ENCODE peak calls at places on chromosomes 1 and 21, in six cellular contexts. One of them, this sample, is unnamed.

GRCh38 chr1:100628631-100629081 is 90.7 kb downstream of the GPR88 start:
- DNase-seq in A549: no peak
- DNase-seq in tibial artery: no peak
- DNase-seq in heart left ventricle: no peak
- DNase-seq in Panc1: no peak
- DNase-seq in H1: no peak
- DNase-seq in this sample: no peak

GRCh38 chr1:96746440-96747223 is 25.0 kb downstream of the PTBP2 start:
- DNase-seq in A549: no peak
- DNase-seq in tibial artery: no peak
- DNase-seq in heart left ventricle: no peak
- DNase-seq in Panc1: no peak
- DNase-seq in H1: no peak
- DNase-seq in this sample: no peak

GRCh38 chr1:28078680-28079626 is 9.5 kb downstream of the EYA3 start:
- DNase-seq in A549: no peak
- DNase-seq in tibial artery: no peak
- DNase-seq in heart left ventricle: no peak
- DNase-seq in Panc1: no peak
- DNase-seq in H1: no peak
- DNase-seq in this sample: no peak

GRCh38 chr1:99365121-99365520 is 100.8 kb downstream of the PLPPR4 start:
- DNase-seq in A549: no peak
- DNase-seq in tibial artery: no peak
- DNase-seq in heart left ventricle: no peak
- DNase-seq in Panc1: no peak
- DNase-seq in H1: no peak
- DNase-seq in this sample: no peak

GRCh38 chr1:61139324-61140055 is 57.1 kb downstream of the NFIA start:
- DNase-seq in A549: peak; percentile 64
- DNase-seq in tibial artery: no peak
- DNase-seq in heart left ventricle: no peak
- DNase-seq in Panc1: no peak
- DNase-seq in H1: no peak
- DNase-seq in this sample: no peak

GRCh38 chr1:17233675-17234074 is 15.2 kb upstream of the PADI3 start:
- DNase-seq in A549: peak; percentile 96
- DNase-seq in tibial artery: no peak
- DNase-seq in heart left ventricle: no peak
- DNase-seq in Panc1: peak; percentile 92
- DNase-seq in H1: no peak
- DNase-seq in this sample: no peak

GRCh38 chr21:16667395-16667794 is 845.4 kb upstream of the CXADR start:
- DNase-seq in A549: no peak
- DNase-seq in tibial artery: no peak
- DNase-seq in heart left ventricle: no peak
- DNase-seq in Panc1: no peak
- DNase-seq in H1: no peak
- DNase-seq in this sample: no peak

GRCh38 chr1:67735806-67736627 is 51.0 kb downstream of the GADD45A start:
- DNase-seq in A549: peak; percentile 67
- DNase-seq in tibial artery: peak; percentile 88
- DNase-seq in heart left ventricle: peak; percentile 75
- DNase-seq in Panc1: no peak
- DNase-seq in H1: no peak
- DNase-seq in this sample: peak; percentile 13

DNA sequence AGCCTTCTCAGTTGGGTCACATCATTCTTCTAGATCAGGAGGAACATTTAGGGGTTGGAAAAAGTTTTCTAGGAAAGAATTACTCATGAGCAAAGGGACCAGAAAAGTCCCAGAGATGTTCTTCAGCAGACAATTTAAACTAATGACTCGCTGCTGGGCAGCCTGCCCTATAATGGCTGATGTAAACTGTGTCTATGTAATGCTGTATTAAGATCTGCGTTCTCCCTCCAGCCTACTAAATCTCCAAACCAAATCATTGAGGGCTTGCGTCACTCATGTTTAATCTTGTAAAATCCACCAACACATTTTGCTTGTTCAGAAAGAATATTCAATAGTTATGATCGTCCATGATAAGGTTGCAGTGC is 92.1 kb downstream of the LRRC8C start:
- DNase-seq in A549: no peak
- DNase-seq in tibial artery: no peak
- DNase-seq in heart left ventricle: peak; percentile 25
- DNase-seq in Panc1: peak; percentile 42
- DNase-seq in H1: no peak
- DNase-seq in this sample: no peak
- H3K4me1 ChIP-seq in A549: peaks cover 6% of the 10 kb centered on the region
- H3K4me1 ChIP-seq in tibial artery: no peaks in the 10 kb centered on the region
- H3K4me1 ChIP-seq in heart left ventricle: peaks cover 46% of the 10 kb centered on the region
- H3K4me1 ChIP-seq in Panc1: peaks cover under 1% of the 10 kb centered on the region
- H3K4me1 ChIP-seq in H1: no peaks in the 10 kb centered on the region
- H3K4me1 ChIP-seq in this sample: peaks cover 37% of the 10 kb centered on the region

DNA sequence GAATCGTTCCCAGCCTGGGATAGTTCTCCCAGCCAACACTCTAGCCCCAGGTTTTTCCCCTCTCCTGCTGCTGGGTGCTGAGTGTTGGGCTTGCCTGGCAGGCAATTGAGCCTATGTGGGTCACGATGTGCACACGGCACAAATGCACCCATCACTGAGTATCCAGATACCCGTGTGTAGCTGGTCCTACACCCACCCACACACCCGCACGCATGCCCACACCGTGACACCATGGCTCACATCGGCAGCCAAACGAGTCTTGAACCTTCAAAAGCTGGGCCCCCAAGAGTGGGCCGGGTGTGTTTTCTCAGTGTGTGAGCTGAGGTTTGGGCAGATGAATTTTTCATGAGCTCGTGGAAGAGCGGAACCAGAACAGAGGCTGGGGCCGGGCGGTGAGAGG is 188.5 kb downstream of the GRIK3 start:
- DNase-seq in A549: no peak
- DNase-seq in tibial artery: no peak
- DNase-seq in heart left ventricle: no peak
- DNase-seq in Panc1: no peak
- DNase-seq in H1: no peak
- DNase-seq in this sample: no peak
- H3K27ac ChIP-seq in A549: no peak overlapping the region
- H3K27ac ChIP-seq in tibial artery: no peak overlapping the region
- H3K27ac ChIP-seq in heart left ventricle: no peak overlapping the region
- H3K27ac ChIP-seq in Panc1: no peak overlapping the region
- H3K27ac ChIP-seq in H1: no peak overlapping the region
- H3K27ac ChIP-seq in this sample: no peak overlapping the region

DNA sequence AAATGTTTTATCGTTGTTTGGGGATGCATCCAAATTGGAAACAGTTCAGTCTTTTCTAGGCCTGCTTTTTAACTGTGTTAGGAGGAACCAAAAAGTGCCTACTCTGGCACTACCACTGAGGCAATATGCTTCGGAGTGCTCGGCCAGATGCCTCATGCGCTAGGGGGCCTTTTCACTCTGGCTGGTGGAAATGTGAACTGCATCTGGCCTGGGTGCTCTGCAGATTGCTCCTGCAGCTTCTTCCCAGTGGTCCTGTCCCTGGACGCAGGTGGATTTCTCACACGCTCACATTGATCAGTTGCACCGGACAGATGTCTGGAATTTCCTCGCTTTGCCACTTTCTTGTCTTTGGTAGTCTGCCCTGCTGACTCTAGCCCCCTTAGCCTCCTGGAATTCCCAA is 330.2 kb upstream of the FMN2 start:
- DNase-seq in A549: no peak
- DNase-seq in tibial artery: no peak
- DNase-seq in heart left ventricle: no peak
- DNase-seq in Panc1: no peak
- DNase-seq in H1: no peak
- DNase-seq in this sample: no peak
- TF ChIP-seq CTCF in A549: no peak
- TF ChIP-seq CTCF in tibial artery: no peak
- TF ChIP-seq CTCF in heart left ventricle: no peak
- TF ChIP-seq CTCF in Panc1: no peak
- TF ChIP-seq CTCF in H1: no peak
- TF ChIP-seq CTCF in this sample: no peak

GRCh38 chr1:203640117-203640516 is 13.5 kb downstream of the ATP2B4 start:
- DNase-seq in A549: no peak
- DNase-seq in tibial artery: no peak
- DNase-seq in heart left ventricle: no peak
- DNase-seq in Panc1: no peak
- DNase-seq in H1: no peak
- DNase-seq in this sample: no peak
- H3K4me1 ChIP-seq in A549: no peaks in the 10 kb centered on the region
- H3K4me1 ChIP-seq in tibial artery: peaks cover 75% of the 10 kb centered on the region
- H3K4me1 ChIP-seq in heart left ventricle: peaks cover 90% of the 10 kb centered on the region
- H3K4me1 ChIP-seq in Panc1: no peaks in the 10 kb centered on the region
- H3K4me1 ChIP-seq in H1: no peaks in the 10 kb centered on the region
- H3K4me1 ChIP-seq in this sample: peaks cover 15% of the 10 kb centered on the region

DNA sequence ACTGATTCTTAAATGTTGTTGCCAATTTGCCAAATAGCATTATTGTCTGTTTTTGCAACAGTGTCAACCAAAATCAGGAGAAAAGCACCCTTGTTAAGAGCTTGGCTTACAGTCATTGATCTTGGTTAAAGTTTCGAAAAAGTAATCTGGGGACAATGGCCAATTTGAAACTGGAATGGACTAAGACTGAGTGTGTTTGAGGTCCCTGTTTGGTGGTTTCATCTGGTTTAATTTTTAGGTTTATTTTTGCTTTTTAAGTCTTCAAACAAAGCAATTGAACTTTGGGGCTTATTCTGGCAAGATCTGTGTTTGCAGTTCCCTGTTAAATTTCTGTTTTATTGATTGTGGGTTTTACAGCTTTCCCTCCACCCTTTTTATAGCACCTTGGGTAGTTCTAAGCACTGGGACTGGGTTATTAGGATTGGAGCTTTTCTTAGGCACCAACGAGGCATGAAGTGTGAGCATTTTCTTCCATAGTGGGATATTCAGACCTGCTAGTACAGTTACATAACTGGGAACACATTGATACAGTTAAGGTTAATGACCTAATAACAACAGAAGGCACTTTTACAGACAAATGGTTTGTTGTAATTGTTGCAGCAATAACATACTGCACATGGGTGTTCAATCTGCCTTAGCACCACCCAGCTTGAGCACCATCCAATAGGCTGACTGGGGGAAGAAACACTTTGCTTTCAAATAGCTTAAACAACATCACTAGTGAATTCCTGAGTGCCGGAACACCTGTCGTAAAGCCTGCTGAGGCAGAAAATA is 40.6 kb upstream of the MAP10 start:
- DNase-seq in A549: no peak
- DNase-seq in tibial artery: no peak
- DNase-seq in heart left ventricle: no peak
- DNase-seq in Panc1: no peak
- DNase-seq in H1: no peak
- DNase-seq in this sample: no peak
- H3K27ac ChIP-seq in A549: no peak overlapping the region
- H3K27ac ChIP-seq in tibial artery: no peak overlapping the region
- H3K27ac ChIP-seq in heart left ventricle: no peak overlapping the region
- H3K27ac ChIP-seq in Panc1: no peak overlapping the region
- H3K27ac ChIP-seq in H1: no peak overlapping the region
- H3K27ac ChIP-seq in this sample: no peak overlapping the region

GRCh38 chr1:155107309-155108283 is 20.1 kb upstream of the EFNA1 start:
- DNase-seq in A549: no peak
- DNase-seq in tibial artery: no peak
- DNase-seq in heart left ventricle: no peak
- DNase-seq in Panc1: no peak
- DNase-seq in H1: no peak
- DNase-seq in this sample: no peak
- TF ChIP-seq CTCF in A549: no peak
- TF ChIP-seq CTCF in tibial artery: no peak
- TF ChIP-seq CTCF in heart left ventricle: no peak
- TF ChIP-seq CTCF in Panc1: no peak
- TF ChIP-seq CTCF in H1: no peak
- TF ChIP-seq CTCF in this sample: no peak

DNA sequence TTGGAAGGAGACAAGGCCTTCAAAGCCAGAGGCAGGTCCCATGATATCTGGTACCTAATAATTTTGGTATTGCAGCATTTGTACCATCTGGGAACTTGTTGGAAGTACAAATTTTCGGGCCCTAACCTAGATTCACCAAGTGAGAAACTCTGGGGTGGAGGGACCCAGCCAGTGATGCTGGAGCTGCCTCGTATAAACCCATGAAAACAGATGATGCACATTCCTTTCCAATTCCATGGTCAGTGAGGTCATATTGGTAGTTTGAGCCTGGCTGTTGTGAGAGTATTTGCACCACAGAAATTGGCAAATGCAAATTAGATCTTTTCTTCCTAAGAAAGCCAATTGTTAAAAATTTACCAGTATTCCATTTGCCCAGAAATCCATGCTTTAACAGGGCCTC is 269.6 kb upstream of the PLXNA2 start:
- DNase-seq in A549: no peak
- DNase-seq in tibial artery: no peak
- DNase-seq in heart left ventricle: no peak
- DNase-seq in Panc1: no peak
- DNase-seq in H1: no peak
- DNase-seq in this sample: no peak
- H3K4me1 ChIP-seq in A549: no peaks in the 10 kb centered on the region
- H3K4me1 ChIP-seq in tibial artery: no peaks in the 10 kb centered on the region
- H3K4me1 ChIP-seq in heart left ventricle: no peaks in the 10 kb centered on the region
- H3K4me1 ChIP-seq in Panc1: no peaks in the 10 kb centered on the region
- H3K4me1 ChIP-seq in H1: no peaks in the 10 kb centered on the region
- H3K4me1 ChIP-seq in this sample: no peaks in the 10 kb centered on the region

GRCh38 chr1:164475834-164476233 is 83.2 kb upstream of the PBX1 start:
- DNase-seq in A549: no peak
- DNase-seq in tibial artery: no peak
- DNase-seq in heart left ventricle: no peak
- DNase-seq in Panc1: no peak
- DNase-seq in H1: no peak
- DNase-seq in this sample: no peak

GRCh38 chr1:164480285-164480907 is 78.6 kb upstream of the PBX1 start:
- DNase-seq in A549: no peak
- DNase-seq in tibial artery: no peak
- DNase-seq in heart left ventricle: no peak
- DNase-seq in Panc1: no peak
- DNase-seq in H1: no peak
- DNase-seq in this sample: no peak

GRCh38 chr1:164479242-164479641 is 79.7 kb upstream of the PBX1 start:
- DNase-seq in A549: no peak
- DNase-seq in tibial artery: no peak
- DNase-seq in heart left ventricle: no peak
- DNase-seq in Panc1: no peak
- DNase-seq in H1: no peak
- DNase-seq in this sample: no peak

GRCh38 chr1:164473544-164473943 is 85.4 kb upstream of the PBX1 start:
- DNase-seq in A549: no peak
- DNase-seq in tibial artery: no peak
- DNase-seq in heart left ventricle: no peak
- DNase-seq in Panc1: no peak
- DNase-seq in H1: no peak
- DNase-seq in this sample: no peak

DNA sequence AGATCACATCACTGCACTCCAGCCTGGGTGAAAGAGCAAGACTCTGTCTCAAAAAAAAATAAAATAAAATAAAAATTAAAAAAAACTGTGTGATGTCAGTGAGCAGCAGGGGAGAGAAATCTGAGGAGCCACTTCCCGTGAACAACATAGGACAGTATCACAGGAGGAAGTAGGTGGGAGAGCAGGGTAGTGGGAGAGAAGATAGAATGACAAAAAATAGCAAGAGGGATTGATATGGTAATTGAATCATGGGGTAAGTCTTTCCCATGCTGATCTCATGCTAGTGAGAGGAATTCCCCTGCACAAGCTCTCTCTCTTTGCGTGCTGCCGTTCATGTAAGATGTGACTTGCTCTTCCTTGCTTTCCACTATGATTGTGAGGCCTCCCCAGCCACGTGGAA is 81.6 kb upstream of the PBX1 start:
- DNase-seq in A549: no peak
- DNase-seq in tibial artery: no peak
- DNase-seq in heart left ventricle: no peak
- DNase-seq in Panc1: no peak
- DNase-seq in H1: no peak
- DNase-seq in this sample: no peak
- H3K27ac ChIP-seq in A549: no peak overlapping the region
- H3K27ac ChIP-seq in tibial artery: no peak overlapping the region
- H3K27ac ChIP-seq in heart left ventricle: no peak overlapping the region
- H3K27ac ChIP-seq in Panc1: no peak overlapping the region
- H3K27ac ChIP-seq in H1: no peak overlapping the region
- H3K27ac ChIP-seq in this sample: no peak overlapping the region

This sample was measured in CD8-positive, alpha-beta T cell.